ENCODE peak calls at places on chromosomes 16 and 17, in nine cellular contexts. I is WTC11; E is activated T-helper 9 cell treated with anti-CD3 and anti-CD28 coated beads, Interleukin-2, amount 50 U/mL, for 16 hours; G is effector memory CD4-positive, alpha-beta T cell; O is hippocampal formation; D is HEK293T; L is B cell; W is T1000; F is SK-N-DZ. U is an unnamed sample.

GRCh38 chr16:4293822-4294457 is 21.1 kb upstream of the TFAP4 start:
- DNase-seq in I (peak), E (no peak), G (no peak), O (no peak), D (peak), L (no peak), W (peak), F (peak), U (no peak)

GRCh38 chr16:68707341-68708152 is 29.5 kb upstream of the CDH1 start:
- DNase-seq in I (peak), E (no peak), G (no peak), O (no peak), D (no peak), L (no peak), W (peak), F (no peak), U (no peak)

GRCh38 chr16:85900031-85900792 is 1.2 kb downstream of the IRF8 start:
- DNase-seq in I (no peak), E (no peak), G (no peak), O (no peak), D (no peak), L (peak), W (no peak), F (no peak), U (no peak)

GRCh38 chr17:67160791-67161190 is 84.2 kb downstream of the HELZ start:
- DNase-seq in I (no peak), E (no peak), G (no peak), O (no peak), D (no peak), L (no peak), W (no peak), F (no peak), U (no peak)

GRCh38 chr16:87203060-87203656 is 114.0 kb downstream of the C16orf95 start:
- DNase-seq in I (peak), E (no peak), G (no peak), O (no peak), D (peak), L (peak), W (no peak), F (peak), U (peak)

GRCh38 chr16:86044881-86045600 is 146.1 kb downstream of the IRF8 start:
- DNase-seq in I (no peak), E (no peak), G (no peak), O (no peak), D (no peak), L (peak), W (no peak), F (no peak), U (no peak)

GRCh38 chr17:4748687-4749086 is 9.0 kb upstream of the CXCL16 start:
- DNase-seq in I (no peak), E (no peak), G (no peak), O (no peak), D (no peak), L (no peak), W (no peak), F (no peak), U (no peak)

GRCh38 chr17:63955791-63956190 is 16.9 kb downstream of the SCN4A start:
- DNase-seq in I (no peak), E (no peak), G (no peak), O (no peak), D (no peak), L (no peak), W (no peak), F (no peak), U (no peak)

GRCh38 chr17:75516619-75517276 is 420 bp downstream of the TSEN54 start:
- DNase-seq in I (peak), E (peak), G (no peak), O (no peak), D (peak), L (peak), W (no peak), F (peak), U (no peak)

GRCh38 chr16:82404586-82405315 is 222.0 kb upstream of the CDH13 start:
- DNase-seq in I (no peak), E (no peak), G (no peak), O (no peak), D (no peak), L (no peak), W (no peak), F (no peak), U (no peak)

GRCh38 chr17:80259642-80260535 is 763 bp upstream of the RNF213 start:
- DNase-seq in I (peak), E (peak), G (peak), O (peak), D (peak), L (peak), W (peak), F (peak), U (peak)

GRCh38 chr16:27084296-27085065 is 17.8 kb downstream of the C16orf82 start:
- DNase-seq in I (no peak), E (no peak), G (no peak), O (no peak), D (no peak), L (no peak), W (no peak), F (peak), U (no peak)

GRCh38 chr16:9042533-9042932 is 48.9 kb upstream of the HAPSTR1 start:
- DNase-seq in I (no peak), E (no peak), G (no peak), O (no peak), D (no peak), L (no peak), W (no peak), F (peak), U (no peak)

GRCh38 chr17:14672830-14673229 is 371.9 kb downstream of the HS3ST3B1 start:
- DNase-seq in I (peak), E (no peak), G (no peak), O (no peak), D (no peak), L (no peak), W (peak), F (no peak), U (no peak)

GRCh38 chr16:26345951-26346350 is 654.2 kb downstream of the HS3ST4 start:
- DNase-seq in I (no peak), E (no peak), G (no peak), O (no peak), D (no peak), L (no peak), W (no peak), F (no peak), U (no peak)

GRCh38 chr17:77085916-77086432 is 54.8 kb upstream of the SEC14L1 start:
- DNase-seq in I (peak), E (no peak), G (no peak), O (no peak), D (no peak), L (no peak), W (no peak), F (peak), U (no peak)

GRCh38 chr17:63571632-63572310 is 21.5 kb downstream of the DCAF7 start:
- DNase-seq in I (no peak), E (no peak), G (no peak), O (no peak), D (no peak), L (no peak), W (no peak), F (no peak), U (no peak)

U was measured in putamen.